ENCODE peak calls at places on chromosomes 2 and 18, in five cellular contexts. Q is activated CD4-positive, alpha-beta T cell treated with anti-CD3 and anti-CD28 coated beads, Interleukin-2, amount 50 U/mL, for 48 hours; A is left lobe of liver; T is activated naive CD4-positive, alpha-beta T cell treated with Interleukin-2 at 50 U/mL for 16 hours; S is CD8-positive, alpha-beta memory T cell. M is an unnamed sample.
A peak's percentile ranks its signal among the peaks of the same experiment; 100 is the strongest.

GRCh38 chr2:84906108-84906899 is 848 bp downstream of the TMSB10 start:
- DNase-seq in A (peak; percentile 55), S (peak; percentile 37), Q (peak; percentile 71), T (peak; percentile 69), M (no peak)

GRCh38 chr2:30298302-30298701 is 67.0 kb downstream of the LBH start:
- DNase-seq in A (no peak), S (no peak), T (no peak), Q (no peak), M (no peak)

GRCh38 chr2:14756981-14757657 is 124.6 kb downstream of the LRATD1 start:
- DNase-seq in A (no peak), S (no peak), Q (no peak), T (no peak), M (no peak)

GRCh38 chr2:240426797-240427721 is 8.4 kb upstream of the GPC1 start:
- DNase-seq in A (peak; percentile 27), T (no peak), Q (no peak), S (peak; percentile 0), M (no peak)

GRCh38 chr2:215241791-215242305 is 70.0 kb upstream of the ATIC start:
- DNase-seq in S (no peak), Q (no peak), A (no peak), T (no peak), M (peak; percentile 75)

GRCh38 chr2:41722668-41723369 is 325.0 kb upstream of the PKDCC start:
- DNase-seq in Q (no peak), S (no peak), T (no peak), A (peak; percentile 54), M (no peak)

GRCh38 chr2:98012561-98012979 is 16.8 kb upstream of the TMEM131 start:
- DNase-seq in Q (peak; percentile 58), T (peak; percentile 53), A (no peak), S (no peak), M (peak; percentile 68)

GRCh38 chr18:53698907-53699306 is 525.6 kb downstream of the MBD2 start:
- DNase-seq in A (no peak), S (no peak), Q (no peak), T (no peak), M (peak; percentile 62)

GRCh38 chr18:12410121-12410520 is 2.4 kb downstream of the PRELID3A start:
- DNase-seq in S (no peak), Q (no peak), A (no peak), T (no peak), M (no peak)

GRCh38 chr18:2337552-2338141 is 233.7 kb downstream of the METTL4 start:
- DNase-seq in A (no peak), S (peak; percentile 15), T (peak; percentile 48), Q (peak; percentile 62), M (peak; percentile 14)

GRCh38 chr2:202172439-202173191 is 65.8 kb downstream of the SUMO1 start:
- DNase-seq in A (no peak), S (no peak), T (peak; percentile 54), Q (peak; percentile 60), M (no peak)

GRCh38 chr2:46339676-46340459 is 42.7 kb downstream of the EPAS1 start:
- DNase-seq in S (no peak), Q (no peak), T (no peak), A (no peak), M (no peak)

GRCh38 chr2:198517961-198518360 is 713.6 kb downstream of the PLCL1 start:
- DNase-seq in A (no peak), S (no peak), T (no peak), Q (no peak), M (no peak)

GRCh38 chr2:85765081-85765731 is 11.4 kb downstream of the ATOH8 start:
- DNase-seq in A (no peak), Q (no peak), S (no peak), T (no peak), M (no peak)

GRCh38 chr18:25144835-25145234 is 207.1 kb downstream of the ZNF521 start:
- DNase-seq in Q (no peak), A (no peak), T (no peak), S (no peak), M (peak; percentile 64)

GRCh38 chr18:61333271-61333745 is at the start of gene CDH20:
- DNase-seq in S (no peak), A (no peak), T (no peak), Q (no peak), M (peak; percentile 58)

GRCh38 chr2:195535911-195536522 is 121.0 kb upstream of the SLC39A10 start:
- DNase-seq in S (peak; percentile 51), Q (peak; percentile 61), T (peak; percentile 69), A (no peak), M (peak; percentile 80)

GRCh38 chr2:120219291-120219690 is 3.9 kb downstream of the TMEM185B start:
- DNase-seq in S (no peak), Q (no peak), T (no peak), A (no peak), M (no peak)

GRCh38 chr2:105919191-105919811 is 174.6 kb downstream of the NCK2 start:
- DNase-seq in Q (no peak), S (no peak), T (no peak), A (no peak), M (peak; percentile 89)

GRCh38 chr2:36556847-36557246 is 41.1 kb downstream of the FEZ2 start:
- DNase-seq in A (no peak), T (no peak), S (no peak), Q (no peak), M (no peak)

GRCh38 chr2:168517801-168518200 is 61.7 kb downstream of the CERS6 start:
- DNase-seq in S (no peak), Q (no peak), T (no peak), A (no peak), M (no peak)

GRCh38 chr2:233456934-233457333 is 102.6 kb downstream of the DGKD start:
- DNase-seq in A (no peak), T (no peak), S (no peak), Q (no peak), M (no peak)

GRCh38 chr2:239465017-239466001 is 64.5 kb upstream of the HDAC4 start:
- DNase-seq in T (no peak), Q (no peak), A (peak; percentile 55), S (no peak), M (peak; percentile 89)

GRCh38 chr18:55588876-55589595 is 1.0 kb upstream of the TCF4 start:
- DNase-seq in S (no peak), A (no peak), T (no peak), Q (no peak), M (peak; percentile 78)

GRCh38 chr2:174120346-174120745 is 128.0 kb downstream of the OLA1 start:
- DNase-seq in T (peak; percentile 44), S (no peak), Q (peak; percentile 33), A (no peak), M (no peak)

GRCh38 chr2:69916151-69916550 is 1.2 kb downstream of the MXD1 start:
- DNase-seq in S (no peak), Q (no peak), A (no peak), T (no peak), M (no peak)

GRCh38 chr2:44362207-44363015 is 664 bp downstream of the CAMKMT start:
- DNase-seq in A (peak; percentile 51), T (peak; percentile 45), S (peak; percentile 20), Q (peak; percentile 52), M (peak; percentile 46)